ENCODE peak calls at places on chromosomes 11 and 22, in six cellular contexts. One of them, this sample, is unnamed.

GRCh38 chr11:20363149-20363499 is 390 bp upstream of the HTATIP2 start:
- DNase-seq in activated T-cell treated with anti-CD3 and anti-CD28 coated beads for 48 hours: no peak
- DNase-seq in PC-9: no peak
- DNase-seq in left colon: peak
- DNase-seq in activated T-helper 1 cell treated with Interleukin-2 at 50 U/mL for 16 hours: no peak
- DNase-seq in activated naive CD8-positive, alpha-beta T cell treated with anti-CD3 and anti-CD28 coated beads, Interleukin-2, amount 50 U/mL, for 24 hours: no peak
- DNase-seq in this sample: no peak

GRCh38 chr22:49546811-49547585 is 280.7 kb downstream of the BRD1 start:
- DNase-seq in activated naive CD8-positive, alpha-beta T cell treated with anti-CD3 and anti-CD28 coated beads, Interleukin-2, amount 50 U/mL, for 24 hours: no peak
- DNase-seq in PC-9: no peak
- DNase-seq in activated T-helper 1 cell treated with Interleukin-2 at 50 U/mL for 16 hours: no peak
- DNase-seq in activated T-cell treated with anti-CD3 and anti-CD28 coated beads for 48 hours: no peak
- DNase-seq in left colon: no peak
- DNase-seq in this sample: no peak

GRCh38 chr11:118715245-118715807 is 35.9 kb upstream of the TREH start:
- DNase-seq in activated naive CD8-positive, alpha-beta T cell treated with anti-CD3 and anti-CD28 coated beads, Interleukin-2, amount 50 U/mL, for 24 hours: no peak
- DNase-seq in PC-9: peak
- DNase-seq in activated T-helper 1 cell treated with Interleukin-2 at 50 U/mL for 16 hours: no peak
- DNase-seq in activated T-cell treated with anti-CD3 and anti-CD28 coated beads for 48 hours: no peak
- DNase-seq in left colon: no peak
- DNase-seq in this sample: no peak

GRCh38 chr22:21759133-21759532 is 23.5 kb upstream of the YPEL1 start:
- DNase-seq in activated T-helper 1 cell treated with Interleukin-2 at 50 U/mL for 16 hours: no peak
- DNase-seq in PC-9: no peak
- DNase-seq in left colon: no peak
- DNase-seq in activated T-cell treated with anti-CD3 and anti-CD28 coated beads for 48 hours: no peak
- DNase-seq in activated naive CD8-positive, alpha-beta T cell treated with anti-CD3 and anti-CD28 coated beads, Interleukin-2, amount 50 U/mL, for 24 hours: no peak
- DNase-seq in this sample: peak

GRCh38 chr11:124277809-124278208 is 21.6 kb downstream of the OR8G5 start:
- DNase-seq in activated T-helper 1 cell treated with Interleukin-2 at 50 U/mL for 16 hours: no peak
- DNase-seq in activated naive CD8-positive, alpha-beta T cell treated with anti-CD3 and anti-CD28 coated beads, Interleukin-2, amount 50 U/mL, for 24 hours: no peak
- DNase-seq in PC-9: no peak
- DNase-seq in activated T-cell treated with anti-CD3 and anti-CD28 coated beads for 48 hours: no peak
- DNase-seq in left colon: no peak
- DNase-seq in this sample: no peak

GRCh38 chr11:113474362-113475159 is 637 bp downstream of the DRD2 start:
- DNase-seq in activated T-cell treated with anti-CD3 and anti-CD28 coated beads for 48 hours: peak
- DNase-seq in activated naive CD8-positive, alpha-beta T cell treated with anti-CD3 and anti-CD28 coated beads, Interleukin-2, amount 50 U/mL, for 24 hours: peak
- DNase-seq in activated T-helper 1 cell treated with Interleukin-2 at 50 U/mL for 16 hours: peak
- DNase-seq in PC-9: no peak
- DNase-seq in left colon: peak
- DNase-seq in this sample: peak

GRCh38 chr22:22767876-22768602 is 119.6 kb upstream of the IGLL5 start:
- DNase-seq in activated T-helper 1 cell treated with Interleukin-2 at 50 U/mL for 16 hours: no peak
- DNase-seq in PC-9: no peak
- DNase-seq in activated T-cell treated with anti-CD3 and anti-CD28 coated beads for 48 hours: no peak
- DNase-seq in activated naive CD8-positive, alpha-beta T cell treated with anti-CD3 and anti-CD28 coated beads, Interleukin-2, amount 50 U/mL, for 24 hours: no peak
- DNase-seq in left colon: no peak
- DNase-seq in this sample: no peak

GRCh38 chr11:117187007-117187406 is 8.5 kb downstream of the SIDT2 start:
- DNase-seq in activated T-helper 1 cell treated with Interleukin-2 at 50 U/mL for 16 hours: no peak
- DNase-seq in activated naive CD8-positive, alpha-beta T cell treated with anti-CD3 and anti-CD28 coated beads, Interleukin-2, amount 50 U/mL, for 24 hours: no peak
- DNase-seq in left colon: no peak
- DNase-seq in activated T-cell treated with anti-CD3 and anti-CD28 coated beads for 48 hours: no peak
- DNase-seq in PC-9: no peak
- DNase-seq in this sample: no peak

GRCh38 chr11:130162733-130163132 is 3.2 kb downstream of the ST14 start:
- DNase-seq in activated naive CD8-positive, alpha-beta T cell treated with anti-CD3 and anti-CD28 coated beads, Interleukin-2, amount 50 U/mL, for 24 hours: no peak
- DNase-seq in PC-9: peak
- DNase-seq in left colon: no peak
- DNase-seq in activated T-cell treated with anti-CD3 and anti-CD28 coated beads for 48 hours: peak
- DNase-seq in activated T-helper 1 cell treated with Interleukin-2 at 50 U/mL for 16 hours: no peak
- DNase-seq in this sample: no peak

GRCh38 chr11:65879622-65880021 is at the start of gene CTSW:
- DNase-seq in activated T-cell treated with anti-CD3 and anti-CD28 coated beads for 48 hours: no peak
- DNase-seq in activated naive CD8-positive, alpha-beta T cell treated with anti-CD3 and anti-CD28 coated beads, Interleukin-2, amount 50 U/mL, for 24 hours: peak
- DNase-seq in activated T-helper 1 cell treated with Interleukin-2 at 50 U/mL for 16 hours: no peak
- DNase-seq in PC-9: no peak
- DNase-seq in left colon: peak
- DNase-seq in this sample: no peak

GRCh38 chr11:32448232-32448631 is 12.9 kb upstream of the WT1 start:
- DNase-seq in activated naive CD8-positive, alpha-beta T cell treated with anti-CD3 and anti-CD28 coated beads, Interleukin-2, amount 50 U/mL, for 24 hours: no peak
- DNase-seq in activated T-cell treated with anti-CD3 and anti-CD28 coated beads for 48 hours: no peak
- DNase-seq in activated T-helper 1 cell treated with Interleukin-2 at 50 U/mL for 16 hours: no peak
- DNase-seq in left colon: no peak
- DNase-seq in PC-9: peak
- DNase-seq in this sample: no peak

GRCh38 chr11:30488304-30488998 is 97.7 kb downstream of the MPPED2 start:
- DNase-seq in activated T-cell treated with anti-CD3 and anti-CD28 coated beads for 48 hours: no peak
- DNase-seq in left colon: peak
- DNase-seq in activated naive CD8-positive, alpha-beta T cell treated with anti-CD3 and anti-CD28 coated beads, Interleukin-2, amount 50 U/mL, for 24 hours: no peak
- DNase-seq in activated T-helper 1 cell treated with Interleukin-2 at 50 U/mL for 16 hours: no peak
- DNase-seq in PC-9: no peak
- DNase-seq in this sample: no peak

GRCh38 chr11:35105319-35106063 is 33.5 kb upstream of the CD44 start:
- DNase-seq in activated T-helper 1 cell treated with Interleukin-2 at 50 U/mL for 16 hours: no peak
- DNase-seq in activated T-cell treated with anti-CD3 and anti-CD28 coated beads for 48 hours: no peak
- DNase-seq in PC-9: no peak
- DNase-seq in left colon: no peak
- DNase-seq in activated naive CD8-positive, alpha-beta T cell treated with anti-CD3 and anti-CD28 coated beads, Interleukin-2, amount 50 U/mL, for 24 hours: no peak
- DNase-seq in this sample: no peak

GRCh38 chr11:128231845-128232410 is 355.4 kb downstream of the ETS1 start:
- DNase-seq in left colon: no peak
- DNase-seq in activated T-cell treated with anti-CD3 and anti-CD28 coated beads for 48 hours: no peak
- DNase-seq in PC-9: no peak
- DNase-seq in activated naive CD8-positive, alpha-beta T cell treated with anti-CD3 and anti-CD28 coated beads, Interleukin-2, amount 50 U/mL, for 24 hours: no peak
- DNase-seq in activated T-helper 1 cell treated with Interleukin-2 at 50 U/mL for 16 hours: no peak
- DNase-seq in this sample: no peak

GRCh38 chr11:123426766-123427165 is 3.3 kb upstream of the GRAMD1B start:
- DNase-seq in activated T-cell treated with anti-CD3 and anti-CD28 coated beads for 48 hours: no peak
- DNase-seq in PC-9: no peak
- DNase-seq in activated naive CD8-positive, alpha-beta T cell treated with anti-CD3 and anti-CD28 coated beads, Interleukin-2, amount 50 U/mL, for 24 hours: no peak
- DNase-seq in left colon: no peak
- DNase-seq in activated T-helper 1 cell treated with Interleukin-2 at 50 U/mL for 16 hours: no peak
- DNase-seq in this sample: no peak

GRCh38 chr11:18720811-18721575 is 5.0 kb downstream of the IGSF22 start:
- DNase-seq in activated T-helper 1 cell treated with Interleukin-2 at 50 U/mL for 16 hours: peak
- DNase-seq in activated naive CD8-positive, alpha-beta T cell treated with anti-CD3 and anti-CD28 coated beads, Interleukin-2, amount 50 U/mL, for 24 hours: peak
- DNase-seq in activated T-cell treated with anti-CD3 and anti-CD28 coated beads for 48 hours: peak
- DNase-seq in left colon: peak
- DNase-seq in PC-9: peak
- DNase-seq in this sample: peak

GRCh38 chr22:36411589-36412258 is 24.0 kb upstream of the MYH9 start:
- DNase-seq in activated naive CD8-positive, alpha-beta T cell treated with anti-CD3 and anti-CD28 coated beads, Interleukin-2, amount 50 U/mL, for 24 hours: peak
- DNase-seq in activated T-cell treated with anti-CD3 and anti-CD28 coated beads for 48 hours: peak
- DNase-seq in activated T-helper 1 cell treated with Interleukin-2 at 50 U/mL for 16 hours: no peak
- DNase-seq in left colon: peak
- DNase-seq in PC-9: peak
- DNase-seq in this sample: no peak

GRCh38 chr11:67389477-67389876 is 2.3 kb upstream of the RAD9A start:
- DNase-seq in activated T-helper 1 cell treated with Interleukin-2 at 50 U/mL for 16 hours: no peak
- DNase-seq in PC-9: no peak
- DNase-seq in left colon: peak
- DNase-seq in activated naive CD8-positive, alpha-beta T cell treated with anti-CD3 and anti-CD28 coated beads, Interleukin-2, amount 50 U/mL, for 24 hours: peak
- DNase-seq in activated T-cell treated with anti-CD3 and anti-CD28 coated beads for 48 hours: no peak
- DNase-seq in this sample: no peak

GRCh38 chr11:46121724-46122477 is 647 bp upstream of the PHF21A start:
- DNase-seq in activated T-cell treated with anti-CD3 and anti-CD28 coated beads for 48 hours: peak
- DNase-seq in PC-9: peak
- DNase-seq in activated naive CD8-positive, alpha-beta T cell treated with anti-CD3 and anti-CD28 coated beads, Interleukin-2, amount 50 U/mL, for 24 hours: peak
- DNase-seq in left colon: peak
- DNase-seq in activated T-helper 1 cell treated with Interleukin-2 at 50 U/mL for 16 hours: peak
- DNase-seq in this sample: peak

GRCh38 chr11:2293396-2294339 is 8.1 kb downstream of the C11orf21 start:
- DNase-seq in activated T-cell treated with anti-CD3 and anti-CD28 coated beads for 48 hours: no peak
- DNase-seq in activated T-helper 1 cell treated with Interleukin-2 at 50 U/mL for 16 hours: no peak
- DNase-seq in PC-9: no peak
- DNase-seq in left colon: peak
- DNase-seq in activated naive CD8-positive, alpha-beta T cell treated with anti-CD3 and anti-CD28 coated beads, Interleukin-2, amount 50 U/mL, for 24 hours: peak
- DNase-seq in this sample: no peak

GRCh38 chr22:37607010-37607911 is 1.4 kb upstream of the GGA1 start:
- DNase-seq in activated naive CD8-positive, alpha-beta T cell treated with anti-CD3 and anti-CD28 coated beads, Interleukin-2, amount 50 U/mL, for 24 hours: peak
- DNase-seq in left colon: peak
- DNase-seq in activated T-helper 1 cell treated with Interleukin-2 at 50 U/mL for 16 hours: peak
- DNase-seq in PC-9: peak
- DNase-seq in activated T-cell treated with anti-CD3 and anti-CD28 coated beads for 48 hours: peak
- DNase-seq in this sample: peak

GRCh38 chr11:32052218-32052617 is 38.7 kb upstream of the RCN1 start:
- DNase-seq in PC-9: no peak
- DNase-seq in left colon: peak
- DNase-seq in activated T-cell treated with anti-CD3 and anti-CD28 coated beads for 48 hours: peak
- DNase-seq in activated T-helper 1 cell treated with Interleukin-2 at 50 U/mL for 16 hours: peak
- DNase-seq in activated naive CD8-positive, alpha-beta T cell treated with anti-CD3 and anti-CD28 coated beads, Interleukin-2, amount 50 U/mL, for 24 hours: peak
- DNase-seq in this sample: peak

GRCh38 chr11:71240865-71241691 is 11.3 kb downstream of the SHANK2 start:
- DNase-seq in activated T-cell treated with anti-CD3 and anti-CD28 coated beads for 48 hours: no peak
- DNase-seq in activated naive CD8-positive, alpha-beta T cell treated with anti-CD3 and anti-CD28 coated beads, Interleukin-2, amount 50 U/mL, for 24 hours: no peak
- DNase-seq in left colon: no peak
- DNase-seq in PC-9: peak
- DNase-seq in activated T-helper 1 cell treated with Interleukin-2 at 50 U/mL for 16 hours: no peak
- DNase-seq in this sample: no peak

GRCh38 chr11:80727315-80727714 is 1286.5 kb upstream of the TENM4 start:
- DNase-seq in left colon: peak
- DNase-seq in activated naive CD8-positive, alpha-beta T cell treated with anti-CD3 and anti-CD28 coated beads, Interleukin-2, amount 50 U/mL, for 24 hours: no peak
- DNase-seq in PC-9: no peak
- DNase-seq in activated T-helper 1 cell treated with Interleukin-2 at 50 U/mL for 16 hours: no peak
- DNase-seq in activated T-cell treated with anti-CD3 and anti-CD28 coated beads for 48 hours: no peak
- DNase-seq in this sample: peak

GRCh38 chr11:112694244-112694643 is 267.0 kb upstream of the NCAM1 start:
- DNase-seq in activated T-helper 1 cell treated with Interleukin-2 at 50 U/mL for 16 hours: no peak
- DNase-seq in left colon: no peak
- DNase-seq in activated T-cell treated with anti-CD3 and anti-CD28 coated beads for 48 hours: no peak
- DNase-seq in PC-9: no peak
- DNase-seq in activated naive CD8-positive, alpha-beta T cell treated with anti-CD3 and anti-CD28 coated beads, Interleukin-2, amount 50 U/mL, for 24 hours: no peak
- DNase-seq in this sample: no peak

GRCh38 chr11:122634507-122634906 is 21.0 kb upstream of the UBASH3B start:
- DNase-seq in left colon: no peak
- DNase-seq in activated naive CD8-positive, alpha-beta T cell treated with anti-CD3 and anti-CD28 coated beads, Interleukin-2, amount 50 U/mL, for 24 hours: no peak
- DNase-seq in activated T-helper 1 cell treated with Interleukin-2 at 50 U/mL for 16 hours: no peak
- DNase-seq in PC-9: peak
- DNase-seq in activated T-cell treated with anti-CD3 and anti-CD28 coated beads for 48 hours: no peak
- DNase-seq in this sample: no peak

GRCh38 chr22:27866136-27867091 is 52.6 kb downstream of the PITPNB start:
- DNase-seq in left colon: no peak
- DNase-seq in PC-9: peak
- DNase-seq in activated T-helper 1 cell treated with Interleukin-2 at 50 U/mL for 16 hours: no peak
- DNase-seq in activated T-cell treated with anti-CD3 and anti-CD28 coated beads for 48 hours: no peak
- DNase-seq in activated naive CD8-positive, alpha-beta T cell treated with anti-CD3 and anti-CD28 coated beads, Interleukin-2, amount 50 U/mL, for 24 hours: no peak
- DNase-seq in this sample: no peak

GRCh38 chr11:2375964-2376551 is 1.1 kb upstream of the CD81 start:
- DNase-seq in activated T-helper 1 cell treated with Interleukin-2 at 50 U/mL for 16 hours: no peak
- DNase-seq in left colon: no peak
- DNase-seq in activated T-cell treated with anti-CD3 and anti-CD28 coated beads for 48 hours: no peak
- DNase-seq in PC-9: no peak
- DNase-seq in activated naive CD8-positive, alpha-beta T cell treated with anti-CD3 and anti-CD28 coated beads, Interleukin-2, amount 50 U/mL, for 24 hours: no peak
- DNase-seq in this sample: no peak

GRCh38 chr11:69416746-69417145 is 64.7 kb upstream of the LINC01488 start:
- DNase-seq in activated naive CD8-positive, alpha-beta T cell treated with anti-CD3 and anti-CD28 coated beads, Interleukin-2, amount 50 U/mL, for 24 hours: no peak
- DNase-seq in activated T-cell treated with anti-CD3 and anti-CD28 coated beads for 48 hours: no peak
- DNase-seq in activated T-helper 1 cell treated with Interleukin-2 at 50 U/mL for 16 hours: no peak
- DNase-seq in PC-9: no peak
- DNase-seq in left colon: no peak
- DNase-seq in this sample: no peak

GRCh38 chr11:5251746-5252145 is 2.1 kb upstream of the HBG1 start:
- DNase-seq in activated naive CD8-positive, alpha-beta T cell treated with anti-CD3 and anti-CD28 coated beads, Interleukin-2, amount 50 U/mL, for 24 hours: no peak
- DNase-seq in PC-9: no peak
- DNase-seq in activated T-helper 1 cell treated with Interleukin-2 at 50 U/mL for 16 hours: no peak
- DNase-seq in left colon: no peak
- DNase-seq in activated T-cell treated with anti-CD3 and anti-CD28 coated beads for 48 hours: no peak
- DNase-seq in this sample: no peak

GRCh38 chr11:116697011-116697410 is 75.8 kb downstream of the BUD13 start:
- DNase-seq in activated T-helper 1 cell treated with Interleukin-2 at 50 U/mL for 16 hours: no peak
- DNase-seq in activated naive CD8-positive, alpha-beta T cell treated with anti-CD3 and anti-CD28 coated beads, Interleukin-2, amount 50 U/mL, for 24 hours: no peak
- DNase-seq in left colon: no peak
- DNase-seq in PC-9: no peak
- DNase-seq in activated T-cell treated with anti-CD3 and anti-CD28 coated beads for 48 hours: no peak
- DNase-seq in this sample: no peak

GRCh38 chr22:45129703-45130524 is 33.8 kb upstream of the NUP50 start:
- DNase-seq in PC-9: no peak
- DNase-seq in left colon: no peak
- DNase-seq in activated T-cell treated with anti-CD3 and anti-CD28 coated beads for 48 hours: peak
- DNase-seq in activated naive CD8-positive, alpha-beta T cell treated with anti-CD3 and anti-CD28 coated beads, Interleukin-2, amount 50 U/mL, for 24 hours: peak
- DNase-seq in activated T-helper 1 cell treated with Interleukin-2 at 50 U/mL for 16 hours: no peak
- DNase-seq in this sample: no peak

GRCh38 chr11:46332568-46333128 is 14.6 kb upstream of the DGKZ start:
- DNase-seq in left colon: no peak
- DNase-seq in PC-9: no peak
- DNase-seq in activated T-cell treated with anti-CD3 and anti-CD28 coated beads for 48 hours: no peak
- DNase-seq in activated T-helper 1 cell treated with Interleukin-2 at 50 U/mL for 16 hours: peak
- DNase-seq in activated naive CD8-positive, alpha-beta T cell treated with anti-CD3 and anti-CD28 coated beads, Interleukin-2, amount 50 U/mL, for 24 hours: peak
- DNase-seq in this sample: no peak